ENCODE peak calls at places on chromosome 18, in five cellular contexts. K is Daoy; B is stimulated activated CD8-positive, alpha-beta memory T cell treated with anti-CD3 and anti-CD28 coated beads, Interleukin-4, amount 100 ng/mL, for 1 hour; F is T-helper 1 cell; C is osteocyte. D is an unnamed sample.

GRCh38 chr18:13216732-13217465 is 1.7 kb upstream of the LDLRAD4 start:
- DNase-seq in K (peak; percentile 43), B (no peak), F (peak; percentile 43), C (no peak), D (peak; percentile 53)

GRCh38 chr18:61817086-61817485 is 75.7 kb downstream of the RNF152 start:
- DNase-seq in K (no peak), B (no peak), F (no peak), C (no peak), D (no peak)

GRCh38 chr18:47168913-47169312 is 7.3 kb downstream of the IER3IP1 start:
- DNase-seq in K (no peak), B (no peak), F (no peak), C (no peak), D (no peak)

GRCh38 chr18:74905245-74905644 is 303.7 kb downstream of the PTGR3 start:
- DNase-seq in K (no peak), B (no peak), F (no peak), C (no peak), D (peak; percentile 23)

GRCh38 chr18:6219116-6219717 is 195.5 kb downstream of the L3MBTL4 start:
- DNase-seq in K (peak; percentile 54), B (no peak), F (no peak), C (no peak), D (no peak)

GRCh38 chr18:63157293-63158011 is 162.1 kb downstream of the BCL2 start:
- DNase-seq in K (no peak), B (no peak), F (peak; percentile 42), C (no peak), D (peak; percentile 51)

GRCh38 chr18:58310517-58310916 is 266.5 kb downstream of the NEDD4L start:
- DNase-seq in K (peak; percentile 53), B (no peak), F (no peak), C (no peak), D (peak; percentile 87)

GRCh38 chr18:76977108-76977621 is 154.8 kb downstream of the ZNF236 start:
- DNase-seq in K (no peak), B (no peak), F (no peak), C (peak; percentile 72), D (peak; percentile 72)

GRCh38 chr18:44592639-44593038 is 88.0 kb upstream of the SETBP1 start:
- DNase-seq in K (no peak), B (no peak), F (no peak), C (no peak), D (no peak)

GRCh38 chr18:72541871-72542690 is 2.1 kb downstream of the CBLN2 start:
- DNase-seq in K (no peak), B (no peak), F (no peak), C (no peak), D (no peak)

GRCh38 chr18:58541789-58542425 is 87.0 kb downstream of the ALPK2 start:
- DNase-seq in K (peak; percentile 91), B (no peak), F (peak; percentile 90), C (no peak), D (no peak)

GRCh38 chr18:23824704-23825103 is 135.5 kb downstream of the LAMA3 start:
- DNase-seq in K (peak; percentile 22), B (no peak), F (no peak), C (no peak), D (no peak)

GRCh38 chr18:9136315-9137141 is at the start of gene ANKRD12:
- DNase-seq in K (peak; percentile 94), B (peak; percentile 92), F (peak; percentile 99), C (peak; percentile 99), D (peak; percentile 99)

GRCh38 chr18:39414009-39414700 is 1848.6 kb upstream of the CELF4 start:
- DNase-seq in K (no peak), B (no peak), F (peak; percentile 48), C (no peak), D (no peak)

GRCh38 chr18:4510709-4511108 is 55.6 kb upstream of the DLGAP1 start:
- DNase-seq in K (peak; percentile 6), B (no peak), F (peak; percentile 21), C (no peak), D (no peak)

GRCh38 chr18:32754508-32755263 is 18.1 kb downstream of the KLHL14 start:
- DNase-seq in K (no peak), B (no peak), F (no peak), C (no peak), D (no peak)

GRCh38 chr18:63101811-63102210 is 217.8 kb downstream of the BCL2 start:
- DNase-seq in K (no peak), B (no peak), F (no peak), C (no peak), D (no peak)

GRCh38 chr18:32468147-32468845 is 2.4 kb downstream of the GAREM1 start:
- DNase-seq in K (no peak), B (no peak), F (no peak), C (no peak), D (no peak)

GRCh38 chr18:77547757-77548156 is 298.1 kb downstream of the GALR1 start:
- DNase-seq in K (no peak), B (no peak), F (no peak), C (no peak), D (peak; percentile 37)

GRCh38 chr18:21117385-21118135 is 5.9 kb upstream of the ROCK1 start:
- DNase-seq in K (no peak), B (no peak), F (no peak), C (no peak), D (no peak)

GRCh38 chr18:49006641-49007136 is 55.9 kb upstream of the SMAD7 start:
- DNase-seq in K (peak; percentile 81), B (no peak), F (no peak), C (no peak), D (no peak)

GRCh38 chr18:35242426-35242825 is 1.6 kb downstream of the ZNF397 start:
- DNase-seq in K (no peak), B (no peak), F (no peak), C (no peak), D (no peak)

GRCh38 chr18:24234330-24234729 is 95.5 kb downstream of the CABYR start:
- DNase-seq in K (no peak), B (no peak), F (no peak), C (no peak), D (no peak)

GRCh38 chr18:64518191-64518590 is 369.3 kb upstream of the LINC00305 start:
- DNase-seq in K (no peak), B (no peak), F (no peak), C (no peak), D (no peak)

GRCh38 chr18:12960846-12961397 is 13.1 kb downstream of the SEH1L start:
- DNase-seq in K (no peak), B (no peak), F (no peak), C (no peak), D (peak; percentile 74)

GRCh38 chr18:7566587-7567486 is at the start of gene PTPRM:
- DNase-seq in K (peak; percentile 80), B (no peak), F (peak; percentile 23), C (peak; percentile 94), D (peak; percentile 72)

GRCh38 chr18:57787068-57787682 is 15.9 kb downstream of the ATP8B1 start:
- DNase-seq in K (no peak), B (no peak), F (no peak), C (no peak), D (peak; percentile 41)

D was measured in transverse colon.